ENCODE peak calls at places on chromosomes 5 and 9, in four cellular contexts. One of them, this sample, is unnamed.

GRCh38 chr9:223167-223566 is 8.5 kb downstream of the DOCK8 start:
- DNase-seq in adrenal gland: no peak
- DNase-seq in EL: no peak
- DNase-seq in NCI-H1417 treated with DMSO at 0.1 percent for 48 hours: no peak
- DNase-seq in this sample: no peak

GRCh38 chr5:127439544-127440096 is 77.8 kb upstream of the PRRC1 start:
- DNase-seq in EL: no peak
- DNase-seq in adrenal gland: no peak
- DNase-seq in NCI-H1417 treated with DMSO at 0.1 percent for 48 hours: no peak
- DNase-seq in this sample: no peak

GRCh38 chr5:181173420-181174342 is 26.3 kb downstream of the OR2V2 start:
- DNase-seq in EL: peak; percentile 79
- DNase-seq in adrenal gland: no peak
- DNase-seq in NCI-H1417 treated with DMSO at 0.1 percent for 48 hours: no peak
- DNase-seq in this sample: no peak

GRCh38 chr5:157059093-157059539 is at the start of gene HAVCR1:
- DNase-seq in EL: no peak
- DNase-seq in NCI-H1417 treated with DMSO at 0.1 percent for 48 hours: no peak
- DNase-seq in adrenal gland: no peak
- DNase-seq in this sample: no peak

GRCh38 chr9:65426231-65426630 is 141.2 kb upstream of the FOXD4L5 start:
- DNase-seq in EL: no peak
- DNase-seq in adrenal gland: no peak
- DNase-seq in NCI-H1417 treated with DMSO at 0.1 percent for 48 hours: no peak
- DNase-seq in this sample: no peak

GRCh38 chr5:1322955-1323802 is 21.7 kb downstream of the CLPTM1L start:
- DNase-seq in NCI-H1417 treated with DMSO at 0.1 percent for 48 hours: no peak
- DNase-seq in EL: no peak
- DNase-seq in adrenal gland: no peak
- DNase-seq in this sample: peak; percentile 9

GRCh38 chr5:118529361-118530154 is 458.8 kb downstream of the DTWD2 start:
- DNase-seq in EL: no peak
- DNase-seq in NCI-H1417 treated with DMSO at 0.1 percent for 48 hours: no peak
- DNase-seq in adrenal gland: no peak
- DNase-seq in this sample: peak; percentile 71

GRCh38 chr9:98232926-98233325 is 22.5 kb downstream of the TBC1D2 start:
- DNase-seq in adrenal gland: no peak
- DNase-seq in EL: no peak
- DNase-seq in NCI-H1417 treated with DMSO at 0.1 percent for 48 hours: no peak
- DNase-seq in this sample: no peak

GRCh38 chr5:147578228-147579024 is 68.6 kb upstream of the DPYSL3 start:
- DNase-seq in NCI-H1417 treated with DMSO at 0.1 percent for 48 hours: peak; percentile 11
- DNase-seq in EL: peak; percentile 72
- DNase-seq in adrenal gland: peak; percentile 7
- DNase-seq in this sample: no peak